ENCODE peak calls at places on chromosomes 1 and 21, in six cellular contexts. O is neural crest cell, W is AG10803, T is kidney, P is pancreas, Q is body of pancreas. Y is an unnamed sample.

GRCh38 chr1:244964112-244964971 is 100.0 kb upstream of the HNRNPU start:
- DNase-seq in T (no peak), O (no peak), Q (peak; percentile 37), W (peak; percentile 82), P (no peak), Y (no peak)

GRCh38 chr1:96643519-96643918 is 78.1 kb upstream of the PTBP2 start:
- DNase-seq in Q (no peak), O (no peak), T (no peak), W (no peak), P (no peak), Y (no peak)

GRCh38 chr1:61561666-61562065 is 163.3 kb downstream of the TM2D1 start:
- DNase-seq in O (no peak), W (peak; percentile 13), T (no peak), Q (no peak), P (no peak), Y (no peak)

GRCh38 chr1:109761227-109762038 is 2.3 kb downstream of the EPS8L3 start:
- DNase-seq in W (no peak), P (no peak), Q (peak; percentile 14), O (no peak), T (peak; percentile 59), Y (peak; percentile 6)

GRCh38 chr1:42035205-42035829 is 116.6 kb upstream of the HIVEP3 start:
- DNase-seq in W (peak; percentile 47), T (peak; percentile 87), Q (peak; percentile 74), P (peak; percentile 88), O (peak; percentile 13), Y (peak; percentile 52)

GRCh38 chr1:221729771-221730170 is 12.1 kb downstream of the DUSP10 start:
- DNase-seq in O (no peak), W (no peak), P (no peak), Q (no peak), T (no peak), Y (no peak)

GRCh38 chr1:185719021-185719420 is 15.2 kb upstream of the HMCN1 start:
- DNase-seq in Q (peak; percentile 17), T (no peak), O (no peak), W (peak; percentile 97), P (no peak), Y (peak; percentile 22)

GRCh38 chr1:225467193-225468020 is 39.6 kb upstream of the LBR start:
- DNase-seq in T (peak; percentile 90), O (no peak), P (peak; percentile 57), Q (peak; percentile 35), W (no peak), Y (no peak)

GRCh38 chr1:56287736-56288135 is 291.6 kb downstream of the PLPP3 start:
- DNase-seq in W (no peak), P (no peak), T (no peak), O (no peak), Q (no peak), Y (no peak)

GRCh38 chr1:23343246-23344110 is 606 bp downstream of the HNRNPR start:
- DNase-seq in W (peak; percentile 73), P (peak; percentile 76), Q (no peak), T (no peak), O (peak; percentile 31), Y (peak; percentile 55)

GRCh38 chr1:155729031-155729898 is 40.4 kb downstream of the DAP3 start:
- DNase-seq in P (no peak), T (no peak), W (peak; percentile 72), O (peak; percentile 57), Q (peak; percentile 65), Y (peak; percentile 53)

GRCh38 chr1:82491301-82491986 is 690.7 kb downstream of the ADGRL2 start:
- DNase-seq in T (no peak), Q (no peak), W (peak; percentile 25), P (no peak), O (no peak), Y (no peak)

GRCh38 chr1:1670866-1671265 is 12.1 kb upstream of the CDK11B start:
- DNase-seq in T (peak; percentile 73), W (no peak), P (peak; percentile 50), Q (no peak), O (no peak), Y (no peak)

GRCh38 chr1:99119193-99119592 is 114.5 kb upstream of the PLPPR5 start:
- DNase-seq in T (no peak), O (no peak), Q (peak; percentile 47), P (no peak), W (no peak), Y (no peak)

GRCh38 chr1:95948023-95948422 is 714.0 kb downstream of the RWDD3 start:
- DNase-seq in W (no peak), Q (no peak), T (no peak), P (no peak), O (no peak), Y (no peak)

GRCh38 chr1:195903203-195903602 is 705.0 kb downstream of the KCNT2 start:
- DNase-seq in W (no peak), T (no peak), O (no peak), P (no peak), Q (no peak), Y (no peak)

GRCh38 chr1:64505232-64505943 is 35.5 kb downstream of the CACHD1 start:
- DNase-seq in T (peak; percentile 75), P (peak; percentile 73), W (no peak), Q (peak; percentile 75), O (peak; percentile 60), Y (peak; percentile 81)

GRCh38 chr21:15065381-15066230 is 806 bp upstream of the NRIP1 start:
- DNase-seq in P (peak; percentile 82), T (peak; percentile 92), W (peak; percentile 84), O (peak; percentile 42), Q (peak; percentile 81), Y (peak; percentile 56)

GRCh38 chr21:26123012-26123411 is 47.6 kb downstream of the APP start:
- DNase-seq in T (no peak), O (no peak), P (no peak), Q (no peak), W (no peak), Y (no peak)

GRCh38 chr1:18646091-18646775 is 15.6 kb downstream of the PAX7 start:
- DNase-seq in P (no peak), T (no peak), W (no peak), O (no peak), Q (no peak), Y (no peak)

GRCh38 chr1:207964195-207964966 is 53.5 kb upstream of the CD34 start:
- DNase-seq in P (no peak), T (no peak), Q (no peak), W (peak; percentile 40), O (no peak), Y (no peak)

GRCh38 chr1:99680258-99680657 is 34.3 kb downstream of the PALMD start:
- DNase-seq in T (no peak), W (no peak), O (no peak), P (no peak), Q (no peak), Y (no peak)

GRCh38 chr1:51048670-51049069 is 53.4 kb upstream of the C1orf185 start:
- DNase-seq in Q (no peak), O (no peak), P (no peak), T (no peak), W (no peak), Y (no peak)

GRCh38 chr1:51044199-51044598 is 57.8 kb upstream of the C1orf185 start:
- DNase-seq in Q (no peak), W (peak; percentile 31), O (no peak), P (no peak), T (no peak), Y (no peak)

GRCh38 chr1:51048021-51048420 is 54.0 kb upstream of the C1orf185 start:
- DNase-seq in O (no peak), P (no peak), T (no peak), Q (no peak), W (no peak), Y (no peak)

GRCh38 chr1:51044834-51045233 is 57.2 kb upstream of the C1orf185 start:
- DNase-seq in Q (no peak), P (no peak), T (no peak), W (peak; percentile 43), O (no peak), Y (no peak)
- TF ChIP-seq CTCF in Q (peak; percentile 21), P (no peak), T (peak; percentile 22), W (peak; percentile 51), O (peak; percentile 37), Y (no peak)

GRCh38 chr1:237932806-237933205 is 42.1 kb upstream of the ZP4 start:
- DNase-seq in T (no peak), W (no peak), O (no peak), P (no peak), Q (no peak), Y (no peak)

DNA sequence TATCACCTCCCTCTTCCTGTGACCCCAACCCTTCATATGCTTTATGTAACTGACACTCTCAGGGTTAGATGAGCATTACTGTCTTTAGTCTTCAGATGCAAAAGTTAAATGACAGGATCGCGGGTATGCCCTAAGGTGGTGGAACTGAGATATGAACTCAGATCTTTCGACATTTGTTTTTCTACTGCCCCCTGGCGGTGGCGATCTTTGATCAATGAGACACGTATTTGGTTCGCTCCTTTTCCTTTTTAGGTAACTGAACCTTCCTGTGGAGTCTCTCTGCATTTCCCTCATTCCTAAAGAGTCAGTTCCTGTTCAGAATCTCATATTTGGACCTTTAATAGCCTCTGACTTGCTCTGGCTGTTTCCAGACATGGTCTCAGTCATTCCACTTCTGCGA is 47.8 kb upstream of the ZP4 start:
- DNase-seq in P (no peak), O (no peak), Q (no peak), T (no peak), W (no peak), Y (no peak)
- TF ChIP-seq CTCF in P (no peak), O (peak; percentile 32), Q (no peak), T (no peak), W (no peak), Y (no peak)

GRCh38 chr1:53821380-53821779 is 16.7 kb downstream of the NDC1 start:
- DNase-seq in O (no peak), P (no peak), Q (no peak), T (no peak), W (no peak), Y (no peak)

GRCh38 chr1:53825306-53825705 is 12.8 kb downstream of the NDC1 start:
- DNase-seq in Q (no peak), T (no peak), W (no peak), P (no peak), O (no peak), Y (no peak)

GRCh38 chr1:53822931-53823330 is 15.2 kb downstream of the NDC1 start:
- DNase-seq in W (no peak), P (no peak), T (no peak), Q (no peak), O (no peak), Y (no peak)

DNA sequence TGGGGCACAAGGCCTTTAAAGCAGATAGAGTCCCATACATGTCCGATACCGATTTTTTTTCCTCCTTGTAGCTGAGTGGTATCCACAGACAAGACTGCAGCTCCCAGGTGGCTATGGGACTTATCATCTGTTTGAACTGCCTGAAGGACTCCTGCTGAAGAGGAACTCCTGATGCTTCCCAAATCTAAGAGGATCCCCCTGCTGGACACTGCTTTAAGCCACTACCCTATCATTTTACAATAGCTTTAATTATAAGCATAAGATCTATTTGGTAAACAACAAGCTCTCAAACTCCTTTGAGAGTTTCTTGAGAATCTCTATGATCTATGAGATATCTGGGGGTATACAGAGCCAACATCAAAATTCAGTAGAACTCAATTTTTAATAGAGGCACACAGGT is 11.7 kb downstream of the NDC1 start:
- DNase-seq in Q (no peak), O (no peak), P (no peak), W (peak; percentile 54), T (no peak), Y (no peak)
- TF ChIP-seq CTCF in Q (no peak), O (peak; percentile 35), P (no peak), W (peak; percentile 54), T (no peak), Y (peak; percentile 43)

DNA sequence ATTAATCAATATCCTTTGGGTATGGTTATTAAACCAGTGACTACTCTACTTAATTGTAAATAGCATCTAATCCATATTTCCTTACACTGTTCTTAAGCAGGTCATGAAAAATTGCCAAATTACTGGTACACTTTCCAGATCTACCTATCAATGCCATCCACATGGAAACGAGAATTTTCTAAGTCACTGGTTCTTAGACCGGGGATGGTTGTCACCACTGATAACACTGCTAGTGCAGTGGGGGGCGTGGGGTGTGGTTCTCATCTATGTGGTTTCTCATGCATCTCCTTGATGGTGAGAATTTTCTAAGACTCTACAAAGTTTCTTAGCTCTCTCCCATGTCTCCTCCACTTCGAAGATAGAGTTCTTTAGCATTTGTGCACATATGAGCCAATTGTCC is 63.7 kb upstream of the COG2 start:
- DNase-seq in P (no peak), T (no peak), W (no peak), O (no peak), Q (no peak), Y (no peak)
- TF ChIP-seq CTCF in P (no peak), T (no peak), W (no peak), O (no peak), Q (no peak), Y (no peak)

Y was measured in glutamatergic neuron.